ENCODE peak calls at places on chromosomes 4 and X, in ten cellular contexts. B is left ventricle myocardium inferior, S is upper lobe of right lung, G is right lobe of liver, N is tibial artery, X is heart right ventricle, Y is mucosa of descending colon, W is HCT116, H is gastrocnemius medialis, C is upper lobe of left lung. L is an unnamed sample.

GRCh38 chrX:40151211-40152172 is 53.7 kb upstream of the BCOR start:
- DNase-seq in N (no peak), S (peak), G (peak), C (no peak), Y (peak), X (no peak), H (no peak), W (no peak), B (no peak), L (no peak)

GRCh38 chrX:49029876-49030275 is 13.3 kb downstream of the TFE3 start:
- DNase-seq in G (no peak), H (no peak), C (no peak), Y (peak), N (no peak), B (no peak), S (no peak), W (peak), X (no peak), L (no peak)

GRCh38 chrX:137171626-137172025 is 137.8 kb upstream of the GPR101 start:
- DNase-seq in S (no peak), C (no peak), N (no peak), H (no peak), G (no peak), W (no peak), Y (no peak), B (no peak), X (no peak), L (no peak)

GRCh38 chr4:23970193-23970850 is 80.5 kb upstream of the PPARGC1A start:
- DNase-seq in Y (no peak), C (no peak), N (no peak), X (no peak), S (no peak), B (no peak), G (peak), H (no peak), W (no peak), L (no peak)

GRCh38 chrX:112857478-112857878 is 16.8 kb upstream of the AMOT start:
- DNase-seq in W (no peak), G (no peak), S (no peak), Y (no peak), B (no peak), C (no peak), N (no peak), X (no peak), H (no peak), L (peak)

GRCh38 chr4:89878611-89879010 is 16.0 kb upstream of the MMRN1 start:
- DNase-seq in H (no peak), Y (no peak), C (no peak), G (no peak), X (no peak), W (no peak), N (no peak), B (no peak), S (no peak), L (no peak)

GRCh38 chr4:72446353-72447055 is 122.5 kb downstream of the ADAMTS3 start:
- DNase-seq in Y (no peak), C (no peak), G (no peak), X (no peak), B (no peak), H (no peak), W (no peak), N (no peak), S (no peak), L (no peak)

GRCh38 chr4:950136-951020 is 18.1 kb downstream of the TMEM175 start:
- DNase-seq in S (peak), C (no peak), H (no peak), X (no peak), W (no peak), Y (peak), G (peak), N (peak), B (no peak), L (no peak)

GRCh38 chr4:89619230-89619962 is 217.6 kb downstream of the SNCA start:
- DNase-seq in H (no peak), W (no peak), C (no peak), B (no peak), G (no peak), N (no peak), X (no peak), Y (no peak), S (no peak), L (peak)

GRCh38 chr4:148152868-148153630 is 289.2 kb downstream of the NR3C2 start:
- DNase-seq in B (no peak), X (no peak), H (no peak), G (no peak), C (no peak), S (no peak), N (no peak), W (no peak), Y (no peak), L (no peak)

GRCh38 chrX:38982370-38982769 is 181.1 kb downstream of the MID1IP1 start:
- DNase-seq in N (no peak), C (no peak), B (no peak), X (no peak), Y (no peak), G (no peak), W (no peak), H (no peak), S (no peak), L (no peak)

GRCh38 chr4:89929425-89930272 is 35.0 kb downstream of the MMRN1 start:
- DNase-seq in B (no peak), C (no peak), H (no peak), G (no peak), X (no peak), S (no peak), N (no peak), Y (no peak), W (no peak), L (peak)

GRCh38 chr4:159487284-159487747 is 384.4 kb downstream of the RAPGEF2 start:
- DNase-seq in C (peak), N (no peak), W (peak), S (no peak), B (no peak), Y (no peak), G (peak), X (peak), H (no peak), L (peak)

GRCh38 chrX:119622356-119623232 is 16.4 kb upstream of the NKRF start:
- DNase-seq in G (no peak), B (peak), Y (peak), H (no peak), N (peak), X (peak), C (peak), S (no peak), W (no peak), L (no peak)

GRCh38 chr4:17030543-17030942 is 132.1 kb upstream of the LDB2 start:
- DNase-seq in C (no peak), W (peak), X (no peak), N (no peak), H (no peak), Y (no peak), B (no peak), G (no peak), S (no peak), L (no peak)

GRCh38 chrX:16544969-16545368 is 105.0 kb upstream of the S100G start:
- DNase-seq in S (no peak), C (no peak), G (no peak), B (no peak), X (no peak), W (no peak), H (no peak), Y (no peak), N (no peak), L (no peak)

GRCh38 chr4:125322363-125322730 is 7.6 kb downstream of the FAT4 start:
- DNase-seq in S (no peak), C (no peak), X (peak), H (peak), N (no peak), B (no peak), Y (no peak), W (no peak), G (no peak), L (no peak)

GRCh38 chr4:27278615-27279014 is 418.0 kb downstream of the STIM2 start:
- DNase-seq in Y (no peak), X (no peak), S (no peak), C (no peak), N (no peak), B (no peak), G (no peak), W (no peak), H (no peak), L (peak)

GRCh38 chr4:167906851-167907250 is 185.5 kb upstream of the ANXA10 start:
- DNase-seq in Y (no peak), S (no peak), H (no peak), N (no peak), C (no peak), X (no peak), B (no peak), G (no peak), W (no peak), L (no peak)

GRCh38 chr4:140556372-140557085 is 12.2 kb downstream of the UCP1 start:
- DNase-seq in Y (no peak), C (no peak), H (no peak), X (no peak), N (no peak), B (no peak), G (no peak), S (no peak), W (no peak), L (peak)

GRCh38 chr4:4541040-4541631 is 712 bp downstream of the STX18 start:
- DNase-seq in S (peak), C (peak), N (peak), Y (no peak), H (peak), W (no peak), B (no peak), G (peak), X (peak), L (peak)

GRCh38 chr4:107734120-107734519 is 14.1 kb upstream of the PAPSS1 start:
- DNase-seq in H (no peak), B (no peak), X (no peak), G (no peak), W (no peak), S (no peak), N (no peak), C (no peak), Y (no peak), L (peak)

GRCh38 chr4:78870056-78870455 is 69.2 kb downstream of the PAQR3 start:
- DNase-seq in Y (no peak), N (no peak), S (no peak), H (no peak), W (no peak), C (no peak), X (no peak), G (no peak), B (no peak), L (no peak)

GRCh38 chr4:71283642-71284257 is 55.1 kb upstream of the SLC4A4 start:
- DNase-seq in H (peak), N (no peak), S (no peak), G (no peak), W (no peak), X (no peak), C (no peak), Y (no peak), B (no peak), L (no peak)
- H3K4me3 ChIP-seq in H (no peak), N (no peak), S (no peak), G (no peak), W (no peak), X (no peak), C (no peak), Y (no peak), B (no peak), L (no peak)

GRCh38 chr4:127993150-127993549 is 27.9 kb downstream of the ABHD18 start:
- DNase-seq in W (no peak), Y (no peak), B (no peak), X (no peak), H (no peak), S (no peak), G (no peak), C (no peak), N (no peak), L (no peak)

GRCh38 chr4:127995776-127996175 is 30.6 kb downstream of the ABHD18 start:
- DNase-seq in Y (no peak), S (no peak), X (no peak), N (no peak), H (no peak), W (no peak), B (no peak), G (no peak), C (peak), L (no peak)

DNA sequence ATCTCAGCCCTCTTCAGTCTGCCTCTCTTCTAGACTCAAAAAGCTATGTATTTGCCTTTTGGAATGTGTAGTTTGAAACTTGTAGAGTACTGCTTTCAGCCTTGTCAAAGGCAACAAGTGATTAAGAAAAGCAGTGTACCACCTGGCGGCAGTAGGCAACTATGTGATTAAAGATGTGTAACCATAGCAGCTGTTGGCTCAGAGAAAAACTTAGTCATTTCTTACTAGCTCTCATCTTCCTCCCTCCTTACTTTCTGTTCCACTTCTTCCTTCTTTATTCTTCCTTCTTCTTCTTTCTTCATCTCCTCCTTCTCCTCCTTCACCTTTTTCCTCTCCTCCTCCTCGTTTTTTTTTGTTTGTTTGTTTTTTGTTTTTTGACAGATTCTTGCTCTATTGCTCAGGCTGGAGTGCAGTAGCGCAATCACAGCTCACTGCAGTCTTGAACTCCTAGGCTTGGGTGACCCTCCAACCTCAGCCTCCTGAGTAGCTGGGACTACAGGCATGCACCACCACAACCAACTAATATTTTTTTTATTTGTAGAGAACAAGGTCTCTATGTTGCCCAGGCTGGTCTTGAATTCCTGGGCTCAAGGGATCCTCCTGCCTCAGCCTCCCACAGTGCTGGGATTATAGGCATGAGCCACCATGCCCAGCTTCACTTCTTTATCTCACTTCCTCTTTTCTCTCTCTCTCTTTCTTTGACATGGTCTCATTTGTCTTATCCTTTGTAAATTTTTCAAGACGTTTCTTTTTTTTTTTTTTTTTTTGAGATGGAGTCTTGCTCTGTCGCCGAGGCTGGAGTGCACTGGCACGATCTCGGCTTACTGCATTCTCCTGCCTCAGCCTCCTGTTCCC is 32.6 kb downstream of the ABHD18 start:
- DNase-seq in S (no peak), B (no peak), C (peak), Y (no peak), W (no peak), H (no peak), X (no peak), N (no peak), G (no peak), L (peak)
- TF ChIP-seq CTCF in S (peak), B (peak), C (no peak), Y (no peak), W (no peak), H (no peak), X (peak), N (no peak), G (no peak), L (peak)

DNA sequence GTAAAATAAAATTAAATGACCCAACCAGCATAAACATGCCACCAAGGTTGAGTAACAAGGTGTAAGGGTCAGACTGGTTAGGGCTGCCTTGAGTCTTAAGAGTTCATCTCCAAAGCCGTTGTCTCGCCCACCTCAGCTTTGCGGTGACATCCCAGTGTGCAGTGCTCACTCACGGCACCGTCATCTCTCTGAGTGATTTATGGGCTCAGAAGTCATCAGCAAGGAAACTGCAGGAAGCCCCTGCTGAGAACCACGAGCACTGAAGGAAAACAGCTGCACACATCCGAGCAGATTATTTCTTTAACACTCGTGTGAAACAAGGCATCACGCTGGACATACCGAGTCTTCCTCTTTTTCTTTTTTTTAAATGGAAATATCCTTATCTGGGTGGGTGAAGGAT is 411.1 kb downstream of the TRIML1 start:
- DNase-seq in C (no peak), S (no peak), B (no peak), N (no peak), H (no peak), G (no peak), Y (no peak), X (no peak), W (no peak), L (no peak)
- H3K4me3 ChIP-seq in C (no peak), S (no peak), B (no peak), N (no peak), H (no peak), G (no peak), Y (no peak), X (no peak), W (no peak), L (no peak)

GRCh38 chr4:186032259-186032658 is 36.7 kb upstream of the TLR3 start:
- DNase-seq in C (no peak), W (no peak), B (no peak), N (no peak), H (no peak), Y (no peak), S (no peak), X (no peak), G (no peak), L (no peak)
- TF ChIP-seq CTCF in C (no peak), W (no peak), B (peak), N (no peak), H (no peak), Y (no peak), S (peak), X (no peak), G (peak), L (no peak)

DNA sequence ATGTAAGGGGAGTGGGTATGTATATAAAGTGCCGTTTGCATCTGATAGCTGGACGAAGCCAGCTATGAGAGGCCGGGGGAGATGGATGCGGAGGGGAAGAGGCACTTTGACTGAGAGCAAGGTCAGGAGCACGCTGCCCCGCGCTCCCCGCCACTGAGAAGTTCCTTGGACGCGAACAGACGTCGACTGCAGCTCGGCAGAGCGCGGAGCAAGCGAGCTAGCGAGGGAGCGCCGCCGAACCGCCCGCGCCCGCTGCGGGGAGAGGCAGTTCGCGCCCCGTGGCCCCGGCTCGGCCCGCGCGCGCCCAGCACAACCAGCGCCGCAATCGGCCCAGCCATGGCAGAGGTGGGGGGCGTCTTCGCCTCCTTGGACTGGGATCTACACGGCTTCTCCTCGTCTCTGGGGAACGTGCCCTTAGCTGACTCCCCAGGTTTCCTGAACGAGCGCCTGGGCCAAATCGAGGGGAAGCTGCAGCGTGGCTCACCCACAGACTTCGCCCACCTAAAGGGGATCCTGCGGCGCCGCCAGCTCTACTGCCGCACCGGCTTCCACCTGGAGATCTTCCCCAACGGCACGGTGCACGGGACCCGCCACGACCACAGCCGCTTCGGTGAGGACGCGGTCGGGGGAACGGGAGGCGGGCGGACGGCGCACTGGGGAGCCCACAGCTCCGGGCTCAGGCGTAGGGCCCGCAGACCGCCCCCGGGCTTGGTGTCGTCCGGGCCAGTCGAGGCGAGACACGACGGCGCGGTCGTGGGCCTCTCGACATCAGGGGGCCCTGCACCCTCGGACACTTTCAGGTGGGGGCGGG is at the start of gene FGF16:
- DNase-seq in S (peak), W (no peak), N (no peak), Y (no peak), H (no peak), B (no peak), X (no peak), G (no peak), C (no peak), L (peak)
- H3K4me3 ChIP-seq in S (peak), W (no peak), N (peak), Y (no peak), H (peak), B (peak), X (peak), G (peak), C (peak), L (peak)

GRCh38 chrX:24676403-24677024 is 17.2 kb upstream of the POLA1 start:
- DNase-seq in S (no peak), B (no peak), Y (no peak), X (no peak), H (no peak), N (no peak), W (no peak), C (no peak), G (no peak), L (peak)
- TF ChIP-seq CTCF in S (peak), B (peak), Y (peak), X (peak), H (no peak), N (peak), W (peak), C (peak), G (peak), L (peak)

GRCh38 chr4:65552071-65552470 is 118.2 kb downstream of the EPHA5 start:
- DNase-seq in B (no peak), W (no peak), X (no peak), H (no peak), C (no peak), N (no peak), S (no peak), G (no peak), Y (no peak), L (no peak)
- H3K4me3 ChIP-seq in B (no peak), W (no peak), X (no peak), H (no peak), C (no peak), N (no peak), S (no peak), G (no peak), Y (no peak), L (no peak)

L was measured in GM12865.